ENCODE peak calls at places on chromosomes 7 and 10, in seven cellular contexts. One of them, this sample, is unnamed.

GRCh38 chr10:47013469-47014169 is 102.4 kb downstream of the PTPN20 start:
- DNase-seq in IMR-90: no peak
- DNase-seq in H9: peak; percentile 73
- DNase-seq in mesenchymal stem cell: no peak
- DNase-seq in mesendoderm: no peak
- DNase-seq in H1: no peak
- DNase-seq in trophoblast cell: no peak
- DNase-seq in this sample: no peak

GRCh38 chr7:40268836-40269235 is 134.0 kb downstream of the SUGCT start:
- DNase-seq in IMR-90: no peak
- DNase-seq in H9: no peak
- DNase-seq in mesenchymal stem cell: no peak
- DNase-seq in mesendoderm: no peak
- DNase-seq in H1: no peak
- DNase-seq in trophoblast cell: peak; percentile 20
- DNase-seq in this sample: no peak

GRCh38 chr7:101303102-101303701 is 18.4 kb downstream of the IFT22 start:
- DNase-seq in IMR-90: no peak
- DNase-seq in H9: peak; percentile 54
- DNase-seq in mesenchymal stem cell: no peak
- DNase-seq in mesendoderm: no peak
- DNase-seq in H1: peak; percentile 69
- DNase-seq in trophoblast cell: no peak
- DNase-seq in this sample: no peak

GRCh38 chr7:113890326-113891030 is 28.3 kb downstream of the PPP1R3A start:
- DNase-seq in IMR-90: peak; percentile 47
- DNase-seq in H9: no peak
- DNase-seq in mesenchymal stem cell: no peak
- DNase-seq in mesendoderm: no peak
- DNase-seq in H1: no peak
- DNase-seq in trophoblast cell: no peak
- DNase-seq in this sample: no peak

GRCh38 chr10:84424731-84425165 is 96.4 kb downstream of the CCSER2 start:
- DNase-seq in IMR-90: peak; percentile 98
- DNase-seq in H9: no peak
- DNase-seq in mesenchymal stem cell: peak; percentile 96
- DNase-seq in mesendoderm: peak; percentile 64
- DNase-seq in H1: no peak
- DNase-seq in trophoblast cell: peak; percentile 41
- DNase-seq in this sample: no peak

GRCh38 chr7:92133133-92133736 is 1.0 kb downstream of the CYP51A1 start:
- DNase-seq in IMR-90: no peak
- DNase-seq in H9: no peak
- DNase-seq in mesenchymal stem cell: peak; percentile 42
- DNase-seq in mesendoderm: no peak
- DNase-seq in H1: no peak
- DNase-seq in trophoblast cell: no peak
- DNase-seq in this sample: no peak

GRCh38 chr10:72170263-72170662 is 45.5 kb upstream of the ANAPC16 start:
- DNase-seq in IMR-90: no peak
- DNase-seq in H9: no peak
- DNase-seq in mesenchymal stem cell: no peak
- DNase-seq in mesendoderm: peak; percentile 27
- DNase-seq in H1: no peak
- DNase-seq in trophoblast cell: no peak
- DNase-seq in this sample: no peak

GRCh38 chr10:119412244-119412750 is 130.2 kb downstream of the RGS10 start:
- DNase-seq in IMR-90: peak; percentile 55
- DNase-seq in H9: no peak
- DNase-seq in mesenchymal stem cell: peak; percentile 97
- DNase-seq in mesendoderm: no peak
- DNase-seq in H1: no peak
- DNase-seq in trophoblast cell: no peak
- DNase-seq in this sample: no peak

GRCh38 chr7:128777156-128778123 is 1.8 kb upstream of the OPN1SW start:
- DNase-seq in IMR-90: peak; percentile 22
- DNase-seq in H9: no peak
- DNase-seq in mesenchymal stem cell: peak; percentile 29
- DNase-seq in mesendoderm: no peak
- DNase-seq in H1: no peak
- DNase-seq in trophoblast cell: peak; percentile 23
- DNase-seq in this sample: no peak

DNA sequence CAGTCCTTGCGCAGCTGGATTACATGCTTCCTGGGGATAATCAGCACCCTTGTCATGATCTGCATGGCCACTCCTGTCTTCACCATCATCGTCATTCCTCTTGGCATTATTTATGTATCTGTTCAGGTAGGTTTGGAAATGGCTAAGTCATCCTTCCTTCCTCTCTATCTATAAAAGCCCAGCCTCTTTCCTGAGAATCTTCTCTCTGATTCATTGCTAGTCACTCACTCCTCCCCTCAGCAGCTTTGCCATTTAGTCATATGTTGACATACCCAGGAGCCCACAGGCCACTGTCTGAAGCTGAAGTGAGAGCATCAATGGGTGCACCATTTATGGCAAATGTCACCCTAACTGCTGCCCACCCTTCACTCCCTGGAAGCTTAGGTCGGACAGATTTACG is 52.0 kb downstream of the ABCC2 start:
- DNase-seq in IMR-90: peak; percentile 89
- DNase-seq in H9: no peak
- DNase-seq in mesenchymal stem cell: peak; percentile 84
- DNase-seq in mesendoderm: no peak
- DNase-seq in H1: no peak
- DNase-seq in trophoblast cell: peak; percentile 61
- DNase-seq in this sample: no peak
- H3K23ac ChIP-seq in IMR-90: peak overlapping the region; percentile 79
- H3K23ac ChIP-seq in H9: no peak overlapping the region
- H3K23ac ChIP-seq in mesenchymal stem cell: no peak overlapping the region
- H3K23ac ChIP-seq in mesendoderm: no peak overlapping the region
- H3K23ac ChIP-seq in H1: no peak overlapping the region
- H3K23ac ChIP-seq in trophoblast cell: no peak overlapping the region
- H3K23ac ChIP-seq in this sample: no peak overlapping the region

GRCh38 chr10:12790270-12790669 is 211.2 kb downstream of the CCDC3 start:
- DNase-seq in IMR-90: no peak
- DNase-seq in H9: no peak
- DNase-seq in mesenchymal stem cell: no peak
- DNase-seq in mesendoderm: no peak
- DNase-seq in H1: no peak
- DNase-seq in trophoblast cell: no peak
- DNase-seq in this sample: no peak
- H3K23ac ChIP-seq in IMR-90: no peak overlapping the region
- H3K23ac ChIP-seq in H9: no peak overlapping the region
- H3K23ac ChIP-seq in mesenchymal stem cell: no peak overlapping the region
- H3K23ac ChIP-seq in mesendoderm: no peak overlapping the region
- H3K23ac ChIP-seq in H1: no peak overlapping the region
- H3K23ac ChIP-seq in trophoblast cell: no peak overlapping the region
- H3K23ac ChIP-seq in this sample: no peak overlapping the region

GRCh38 chr10:29525762-29526161 is 109.0 kb downstream of the SVIL start:
- DNase-seq in IMR-90: no peak
- DNase-seq in H9: no peak
- DNase-seq in mesenchymal stem cell: no peak
- DNase-seq in mesendoderm: no peak
- DNase-seq in H1: no peak
- DNase-seq in trophoblast cell: no peak
- DNase-seq in this sample: no peak
- H3K23ac ChIP-seq in IMR-90: no peak overlapping the region
- H3K23ac ChIP-seq in H9: no peak overlapping the region
- H3K23ac ChIP-seq in mesenchymal stem cell: no peak overlapping the region
- H3K23ac ChIP-seq in mesendoderm: no peak overlapping the region
- H3K23ac ChIP-seq in H1: no peak overlapping the region
- H3K23ac ChIP-seq in trophoblast cell: no peak overlapping the region
- H3K23ac ChIP-seq in this sample: no peak overlapping the region

DNA sequence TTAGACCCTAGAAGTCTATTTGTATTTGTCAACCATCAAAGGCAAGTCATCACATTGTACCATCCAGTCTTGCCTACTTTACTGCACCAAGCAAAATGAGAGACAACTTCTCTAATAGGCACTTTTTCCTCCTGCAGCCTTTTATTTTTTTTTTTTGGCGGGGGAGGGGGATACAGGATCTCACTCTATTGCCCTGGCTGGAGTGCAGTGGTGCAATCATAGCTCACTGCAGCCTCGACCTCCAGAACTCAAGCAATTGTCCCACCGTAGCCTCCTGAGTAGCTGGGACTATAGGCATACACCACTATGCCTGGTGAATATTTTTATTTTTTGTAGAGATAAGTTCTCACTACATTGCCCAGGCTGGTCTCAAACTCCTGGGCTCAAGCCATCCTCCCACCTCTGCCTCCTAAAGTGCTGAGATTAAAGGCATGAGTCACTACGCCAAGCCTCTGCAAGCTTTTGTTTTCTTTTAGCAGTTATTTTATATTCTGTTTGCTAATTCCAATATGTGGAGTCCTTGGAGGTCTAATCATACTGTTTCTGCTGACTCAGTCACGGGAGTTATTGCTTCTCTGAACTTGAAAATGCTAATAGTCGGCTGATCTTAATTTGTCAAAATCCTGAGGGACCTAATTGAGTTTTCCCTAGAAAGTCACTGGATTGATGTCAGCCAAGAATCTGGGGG is 14.2 kb downstream of the KPNA7 start:
- DNase-seq in IMR-90: peak; percentile 64
- DNase-seq in H9: no peak
- DNase-seq in mesenchymal stem cell: no peak
- DNase-seq in mesendoderm: no peak
- DNase-seq in H1: no peak
- DNase-seq in trophoblast cell: no peak
- DNase-seq in this sample: no peak
- H3K23ac ChIP-seq in IMR-90: no peak overlapping the region
- H3K23ac ChIP-seq in H9: no peak overlapping the region
- H3K23ac ChIP-seq in mesenchymal stem cell: no peak overlapping the region
- H3K23ac ChIP-seq in mesendoderm: no peak overlapping the region
- H3K23ac ChIP-seq in H1: no peak overlapping the region
- H3K23ac ChIP-seq in trophoblast cell: no peak overlapping the region
- H3K23ac ChIP-seq in this sample: no peak overlapping the region

GRCh38 chr10:6328708-6329423 is 126.1 kb downstream of the PFKFB3 start:
- DNase-seq in IMR-90: no peak
- DNase-seq in H9: no peak
- DNase-seq in mesenchymal stem cell: no peak
- DNase-seq in mesendoderm: no peak
- DNase-seq in H1: no peak
- DNase-seq in trophoblast cell: no peak
- DNase-seq in this sample: no peak

GRCh38 chr10:6337382-6337781 is 134.7 kb downstream of the PFKFB3 start:
- DNase-seq in IMR-90: no peak
- DNase-seq in H9: no peak
- DNase-seq in mesenchymal stem cell: no peak
- DNase-seq in mesendoderm: no peak
- DNase-seq in H1: no peak
- DNase-seq in trophoblast cell: no peak
- DNase-seq in this sample: no peak

GRCh38 chr10:6336013-6336412 is 133.3 kb downstream of the PFKFB3 start:
- DNase-seq in IMR-90: no peak
- DNase-seq in H9: no peak
- DNase-seq in mesenchymal stem cell: no peak
- DNase-seq in mesendoderm: no peak
- DNase-seq in H1: no peak
- DNase-seq in trophoblast cell: no peak
- DNase-seq in this sample: no peak

GRCh38 chr10:6333086-6333485 is 130.4 kb downstream of the PFKFB3 start:
- DNase-seq in IMR-90: no peak
- DNase-seq in H9: no peak
- DNase-seq in mesenchymal stem cell: no peak
- DNase-seq in mesendoderm: no peak
- DNase-seq in H1: no peak
- DNase-seq in trophoblast cell: peak; percentile 22
- DNase-seq in this sample: no peak

GRCh38 chr10:6333973-6334372 is 131.2 kb downstream of the PFKFB3 start:
- DNase-seq in IMR-90: no peak
- DNase-seq in H9: no peak
- DNase-seq in mesenchymal stem cell: no peak
- DNase-seq in mesendoderm: no peak
- DNase-seq in H1: no peak
- DNase-seq in trophoblast cell: no peak
- DNase-seq in this sample: no peak
- H3K23ac ChIP-seq in IMR-90: no peak overlapping the region
- H3K23ac ChIP-seq in H9: no peak overlapping the region
- H3K23ac ChIP-seq in mesenchymal stem cell: no peak overlapping the region
- H3K23ac ChIP-seq in mesendoderm: no peak overlapping the region
- H3K23ac ChIP-seq in H1: no peak overlapping the region
- H3K23ac ChIP-seq in trophoblast cell: no peak overlapping the region
- H3K23ac ChIP-seq in this sample: no peak overlapping the region

GRCh38 chr7:2399848-2400587 is 3.4 kb upstream of the CHST12 start:
- DNase-seq in IMR-90: peak; percentile 95
- DNase-seq in H9: no peak
- DNase-seq in mesenchymal stem cell: peak; percentile 93
- DNase-seq in mesendoderm: peak; percentile 62
- DNase-seq in H1: no peak
- DNase-seq in trophoblast cell: peak; percentile 33
- DNase-seq in this sample: no peak
- H3K23ac ChIP-seq in IMR-90: peak overlapping the region; percentile 78
- H3K23ac ChIP-seq in H9: no peak overlapping the region
- H3K23ac ChIP-seq in mesenchymal stem cell: no peak overlapping the region
- H3K23ac ChIP-seq in mesendoderm: no peak overlapping the region
- H3K23ac ChIP-seq in H1: no peak overlapping the region
- H3K23ac ChIP-seq in trophoblast cell: no peak overlapping the region
- H3K23ac ChIP-seq in this sample: no peak overlapping the region

DNA sequence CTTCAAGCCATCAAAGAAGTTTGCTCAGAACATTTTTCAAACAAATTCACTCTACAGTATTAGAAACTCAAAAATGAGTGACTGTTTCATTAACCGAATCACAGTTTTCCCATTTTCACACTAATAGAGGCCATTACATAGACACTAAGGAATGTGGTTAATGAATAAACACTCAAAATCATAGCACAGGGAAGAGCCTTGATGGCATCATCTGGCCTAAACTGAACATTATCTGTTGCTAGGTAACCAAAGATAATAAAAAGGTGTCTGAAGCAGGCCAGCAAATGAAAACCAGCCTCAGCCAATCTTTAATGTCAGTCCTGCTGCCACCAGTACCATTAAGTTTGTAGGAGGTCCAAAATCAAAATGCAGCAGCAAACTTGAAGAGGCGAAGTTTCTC is 492.4 kb upstream of the STEAP1 start:
- DNase-seq in IMR-90: no peak
- DNase-seq in H9: no peak
- DNase-seq in mesenchymal stem cell: no peak
- DNase-seq in mesendoderm: peak; percentile 8
- DNase-seq in H1: no peak
- DNase-seq in trophoblast cell: no peak
- DNase-seq in this sample: no peak
- H3K23ac ChIP-seq in IMR-90: no peak overlapping the region
- H3K23ac ChIP-seq in H9: no peak overlapping the region
- H3K23ac ChIP-seq in mesenchymal stem cell: no peak overlapping the region
- H3K23ac ChIP-seq in mesendoderm: no peak overlapping the region
- H3K23ac ChIP-seq in H1: no peak overlapping the region
- H3K23ac ChIP-seq in trophoblast cell: no peak overlapping the region
- H3K23ac ChIP-seq in this sample: no peak overlapping the region